ENCODE peak calls at places on chromosomes 5 and 9, in five cellular contexts. Z is stomach, Q is tibial nerve, O is ovary, J is suprapubic skin. G is an unnamed sample.

GRCh38 chr9:82549174-82549821 is 513.6 kb downstream of the RASEF start:
- DNase-seq in Z (no peak), Q (no peak), O (no peak), J (no peak), G (no peak)

GRCh38 chr9:14652729-14653377 is 40.4 kb downstream of the ZDHHC21 start:
- DNase-seq in Z (no peak), Q (no peak), O (no peak), J (no peak), G (no peak)

GRCh38 chr9:75233011-75233410 is 144.7 kb downstream of the OSTF1 start:
- DNase-seq in Z (no peak), Q (no peak), O (no peak), J (no peak), G (no peak)

GRCh38 chr9:130938184-130938651 is 829 bp downstream of the FIBCD1 start:
- DNase-seq in Z (no peak), Q (no peak), O (no peak), J (no peak), G (no peak)

GRCh38 chr9:35711501-35712428 is 20.2 kb downstream of the TLN1 start:
- DNase-seq in Z (no peak), Q (no peak), O (no peak), J (no peak), G (no peak)

GRCh38 chr9:129398901-129399300 is 220.8 kb upstream of the IER5L start:
- DNase-seq in Z (no peak), Q (no peak), O (no peak), J (peak), G (no peak)

GRCh38 chr9:134386951-134387831 is 60.9 kb downstream of the RXRA start:
- DNase-seq in Z (peak), Q (no peak), O (peak), J (no peak), G (peak)

GRCh38 chr5:158992104-158992740 is 107.5 kb downstream of the EBF1 start:
- DNase-seq in Z (no peak), Q (no peak), O (no peak), J (no peak), G (no peak)

GRCh38 chr9:115032300-115032699 is 85.7 kb downstream of the TNC start:
- DNase-seq in Z (no peak), Q (no peak), O (no peak), J (no peak), G (no peak)

GRCh38 chr5:162325143-162325727 is 257.7 kb downstream of the GABRG2 start:
- DNase-seq in Z (no peak), Q (no peak), O (no peak), J (no peak), G (no peak)

GRCh38 chr5:83562207-83562606 is 90.7 kb downstream of the VCAN start:
- DNase-seq in Z (no peak), Q (no peak), O (no peak), J (no peak), G (no peak)

GRCh38 chr9:96478829-96479371 is 28.9 kb downstream of the HABP4 start:
- DNase-seq in Z (no peak), Q (no peak), O (no peak), J (no peak), G (no peak)

GRCh38 chr5:178114325-178115135 is 1.2 kb downstream of the N4BP3 start:
- DNase-seq in Z (peak), Q (no peak), O (no peak), J (no peak), G (peak)

GRCh38 chr5:98333921-98334320 is 439.5 kb upstream of the RGMB start:
- DNase-seq in Z (no peak), Q (no peak), O (no peak), J (no peak), G (no peak)

GRCh38 chr9:119726035-119726434 is 356.8 kb upstream of the BRINP1 start:
- DNase-seq in Z (no peak), Q (no peak), O (no peak), J (no peak), G (no peak)

GRCh38 chr5:60458669-60459068 is 241.3 kb downstream of the DEPDC1B start:
- DNase-seq in Z (no peak), Q (no peak), O (no peak), J (no peak), G (no peak)

GRCh38 chr5:147327421-147327820 is 92.6 kb downstream of the STK32A start:
- DNase-seq in Z (no peak), Q (no peak), O (no peak), J (no peak), G (no peak)

GRCh38 chr9:120878188-120879130 is 1.5 kb upstream of the PHF19 start:
- DNase-seq in Z (no peak), Q (no peak), O (no peak), J (no peak), G (no peak)

GRCh38 chr9:84187090-84187489 is 153.5 kb downstream of the SLC28A3 start:
- DNase-seq in Z (no peak), Q (no peak), O (no peak), J (no peak), G (no peak)

GRCh38 chr5:68216737-68217231 is 1.2 kb downstream of the PIK3R1 start:
- DNase-seq in Z (no peak), Q (no peak), O (no peak), J (no peak), G (no peak)

GRCh38 chr5:132495063-132495671 is 4.6 kb upstream of the IRF1 start:
- DNase-seq in Z (peak), Q (peak), O (no peak), J (no peak), G (peak)

GRCh38 chr5:154276932-154277331 is 86.4 kb downstream of the GALNT10 start:
- DNase-seq in Z (no peak), Q (peak), O (peak), J (peak), G (peak)

GRCh38 chr9:26579047-26579446 is 313.6 kb downstream of the CAAP1 start:
- DNase-seq in Z (no peak), Q (no peak), O (no peak), J (no peak), G (no peak)

GRCh38 chr5:59600998-59601397 is 292.5 kb downstream of the PDE4D start:
- DNase-seq in Z (no peak), Q (no peak), O (no peak), J (no peak), G (no peak)

GRCh38 chr9:131407717-131408195 is 13.9 kb downstream of the PRRC2B start:
- DNase-seq in Z (no peak), Q (no peak), O (peak), J (no peak), G (peak)

GRCh38 chr5:93596310-93596675 is 13.3 kb downstream of the NR2F1 start:
- DNase-seq in Z (no peak), Q (no peak), O (no peak), J (no peak), G (no peak)

GRCh38 chr5:131996210-131997025 is 15.0 kb downstream of the ACSL6 start:
- DNase-seq in Z (no peak), Q (no peak), O (no peak), J (no peak), G (no peak)

GRCh38 chr5:60814498-60814897 is 29.6 kb downstream of the ELOVL7 start:
- DNase-seq in Z (no peak), Q (no peak), O (no peak), J (no peak), G (no peak)

GRCh38 chr5:116564756-116565593 is 9.6 kb downstream of the SEMA6A start:
- DNase-seq in Z (no peak), Q (no peak), O (no peak), J (no peak), G (no peak)

GRCh38 chr5:138230261-138230660 is 17.1 kb upstream of the CDC23 start:
- DNase-seq in Z (peak), Q (no peak), O (no peak), J (no peak), G (no peak)

GRCh38 chr9:3088166-3088702 is 244.3 kb upstream of the PUM3 start:
- DNase-seq in Z (no peak), Q (no peak), O (no peak), J (no peak), G (no peak)

GRCh38 chr9:76136986-76137385 is 246.5 kb downstream of the PCSK5 start:
- DNase-seq in Z (no peak), Q (no peak), O (peak), J (no peak), G (no peak)

GRCh38 chr5:147461915-147462314 is 48.0 kb downstream of the DPYSL3 start:
- DNase-seq in Z (no peak), Q (no peak), O (no peak), J (no peak), G (no peak)

GRCh38 chr9:21661626-21662025 is 140.8 kb upstream of the MTAP start:
- DNase-seq in Z (no peak), Q (no peak), O (no peak), J (no peak), G (no peak)

DNA sequence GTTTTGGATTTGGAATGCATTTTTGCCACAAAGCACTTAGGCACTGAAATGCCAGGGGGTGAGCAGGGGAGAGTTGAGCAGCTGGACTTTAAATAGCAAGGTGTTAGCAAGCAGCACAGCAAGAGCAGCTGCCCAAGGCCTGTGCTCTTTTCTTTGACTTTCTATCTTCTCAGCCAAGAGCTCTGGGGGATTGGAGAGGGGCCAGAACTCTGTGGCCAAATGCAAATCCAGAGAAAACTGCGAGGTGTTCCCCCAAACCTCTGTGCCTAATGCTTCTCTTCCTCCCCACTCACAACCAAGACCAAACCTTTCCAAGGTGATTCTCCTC is 118.8 kb upstream of the WWC1 start:
- DNase-seq in Z (no peak), Q (no peak), O (no peak), J (no peak), G (no peak)
- TF ChIP-seq EP300 in Z (no peak), Q (no peak), O (no peak), J (no peak), G (no peak)

GRCh38 chr5:56479701-56480304 is 246.7 kb upstream of the ANKRD55 start:
- DNase-seq in Z (no peak), Q (no peak), O (peak), J (no peak), G (no peak)
- H3K4me3 ChIP-seq in Z (peak), Q (peak), O (peak), J (peak), G (no peak)

GRCh38 chr5:174324680-174325079 is 279.2 kb downstream of the NSG2 start:
- DNase-seq in Z (no peak), Q (no peak), O (no peak), J (no peak), G (no peak)

GRCh38 chr5:174326372-174326771 is 280.9 kb downstream of the NSG2 start:
- DNase-seq in Z (no peak), Q (no peak), O (no peak), J (no peak), G (no peak)

GRCh38 chr5:174323878-174324281 is 278.4 kb downstream of the NSG2 start:
- DNase-seq in Z (no peak), Q (no peak), O (no peak), J (no peak), G (no peak)

GRCh38 chr5:174325961-174326360 is 280.5 kb downstream of the NSG2 start:
- DNase-seq in Z (no peak), Q (no peak), O (no peak), J (no peak), G (no peak)

GRCh38 chr5:174325441-174325840 is 279.9 kb downstream of the NSG2 start:
- DNase-seq in Z (no peak), Q (no peak), O (no peak), J (no peak), G (no peak)
- TF ChIP-seq POLR2A in Z (no peak), Q (no peak), O (no peak), J (no peak), G (no peak)

DNA sequence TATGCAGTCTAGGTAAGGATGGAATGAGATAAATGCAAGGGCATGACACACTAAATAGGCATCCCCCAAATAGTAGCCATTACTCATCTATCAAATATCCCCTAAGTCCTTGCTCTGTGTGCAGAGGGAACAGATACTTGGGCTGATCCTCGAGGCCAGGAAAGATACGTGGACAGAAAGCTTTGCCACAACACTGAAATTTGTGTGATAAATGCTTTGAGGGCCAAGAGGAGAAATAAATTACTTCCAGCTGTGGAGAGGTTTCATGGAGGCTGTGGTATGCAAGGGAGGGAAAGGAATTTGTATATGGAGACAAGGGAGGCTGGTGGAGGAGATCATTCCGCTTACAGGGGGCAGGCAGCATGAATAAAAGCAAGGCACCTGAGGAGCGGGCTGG is 18.5 kb downstream of the ATOX1 start:
- DNase-seq in Z (no peak), Q (no peak), O (no peak), J (no peak), G (no peak)
- TF ChIP-seq EP300 in Z (no peak), Q (no peak), O (no peak), J (no peak), G (no peak)